ENCODE peak calls at places on chromosomes 5 and 9, in nine cellular contexts. W is pancreas, S is cardiac muscle cell, I is neural progenitor cell, F is neural crest cell, X is brain microvascular endothelial cell, Q is stomach, T is chondrocyte, O is prostate gland. D is an unnamed sample.

GRCh38 chr5:179258001-179258921 is 87.0 kb downstream of the ADAMTS2 start:
- DNase-seq in F (no peak), W (no peak), X (no peak), S (no peak), O (no peak), T (peak; percentile 79), I (no peak), Q (peak; percentile 17), D (peak; percentile 30)

GRCh38 chr5:144150996-144151395 is 19.5 kb downstream of the YIPF5 start:
- DNase-seq in Q (no peak), S (no peak), F (no peak), I (no peak), W (no peak), O (no peak), T (no peak), X (peak; percentile 29), D (no peak)

GRCh38 chr5:133644000-133644865 is 31.9 kb upstream of the FSTL4 start:
- DNase-seq in X (no peak), W (no peak), O (no peak), S (no peak), I (peak; percentile 26), F (no peak), T (no peak), Q (no peak), D (no peak)

GRCh38 chr5:125205604-125206221 is 459.3 kb upstream of the ZNF608 start:
- DNase-seq in Q (no peak), T (no peak), F (no peak), O (no peak), W (no peak), X (no peak), I (no peak), S (no peak), D (no peak)

GRCh38 chr5:148372331-148372730 is 11.4 kb upstream of the FBXO38 start:
- DNase-seq in S (no peak), T (no peak), F (no peak), O (no peak), Q (no peak), W (no peak), X (no peak), I (no peak), D (no peak)

GRCh38 chr9:133689151-133689763 is 48.9 kb downstream of the SARDH start:
- DNase-seq in X (no peak), T (peak; percentile 60), F (no peak), O (no peak), S (no peak), W (no peak), I (no peak), Q (no peak), D (no peak)

GRCh38 chr5:149464796-149465489 is 85.9 kb upstream of the IL17B start:
- DNase-seq in X (no peak), O (no peak), W (no peak), S (no peak), Q (no peak), T (no peak), I (no peak), F (no peak), D (no peak)

GRCh38 chr9:278651-279050 is 64.0 kb downstream of the DOCK8 start:
- DNase-seq in X (no peak), W (no peak), O (no peak), Q (peak; percentile 27), T (no peak), S (no peak), I (no peak), F (no peak), D (no peak)

GRCh38 chr5:157860898-157861894 is 2.3 kb upstream of the CLINT1 start:
- DNase-seq in I (no peak), F (no peak), T (no peak), O (no peak), S (no peak), W (no peak), X (no peak), Q (no peak), D (no peak)

GRCh38 chr5:21919417-21920022 is 933.6 kb downstream of the CDH12 start:
- DNase-seq in Q (no peak), I (peak; percentile 63), O (no peak), X (peak; percentile 33), T (no peak), W (no peak), F (peak; percentile 27), S (peak; percentile 60), D (no peak)

GRCh38 chr9:98943682-98944129 is at the start of gene COL15A1:
- DNase-seq in X (no peak), W (peak; percentile 38), Q (no peak), I (peak; percentile 86), S (peak; percentile 74), F (peak; percentile 36), T (no peak), O (no peak), D (peak; percentile 69)

GRCh38 chr5:168295574-168296201 is 4.2 kb downstream of the WWC1 start:
- DNase-seq in X (peak; percentile 56), S (peak; percentile 71), F (no peak), T (peak; percentile 56), O (peak; percentile 67), W (peak; percentile 74), I (peak; percentile 89), Q (peak; percentile 71), D (peak; percentile 55)

GRCh38 chr5:174190073-174190675 is 144.7 kb downstream of the NSG2 start:
- DNase-seq in O (no peak), X (no peak), W (no peak), Q (no peak), S (no peak), T (no peak), I (no peak), F (no peak), D (no peak)

GRCh38 chr9:123358181-123358894 is 2.3 kb downstream of the CRB2 start:
- DNase-seq in O (no peak), W (no peak), I (peak; percentile 96), Q (no peak), T (no peak), S (no peak), F (peak; percentile 73), X (no peak), D (no peak)

GRCh38 chr5:32842798-32843531 is 131.8 kb downstream of the NPR3 start:
- DNase-seq in X (no peak), I (no peak), F (no peak), T (no peak), Q (no peak), W (no peak), S (no peak), O (peak; percentile 80), D (no peak)

GRCh38 chr5:157312492-157312891 is 46.6 kb downstream of the CYFIP2 start:
- DNase-seq in W (no peak), Q (peak; percentile 43), T (no peak), X (peak; percentile 61), I (peak; percentile 60), F (peak; percentile 12), S (peak; percentile 52), O (peak; percentile 17), D (no peak)

GRCh38 chr5:90632799-90633198 is 74.2 kb downstream of the ADGRV1 start:
- DNase-seq in I (peak; percentile 14), Q (no peak), W (no peak), O (no peak), X (no peak), T (no peak), S (no peak), F (no peak), D (no peak)

GRCh38 chr9:115606851-115607250 is 488.9 kb upstream of the TNC start:
- DNase-seq in F (no peak), S (no peak), X (no peak), I (no peak), W (no peak), O (no peak), T (no peak), Q (no peak), D (no peak)

GRCh38 chr5:142883025-142883424 is 112.8 kb downstream of the ARHGAP26 start:
- DNase-seq in W (no peak), X (peak; percentile 77), F (no peak), O (no peak), Q (no peak), S (no peak), T (no peak), I (no peak), D (no peak)

GRCh38 chr5:132363431-132364112 is 5.9 kb upstream of the SLC22A5 start:
- DNase-seq in O (peak; percentile 76), Q (no peak), I (no peak), W (no peak), F (no peak), T (no peak), S (no peak), X (peak; percentile 95), D (no peak)
- TF ChIP-seq CTCF in O (no peak), Q (no peak), I (no peak), W (no peak), F (no peak), T (no peak), S (no peak), X (no peak), D (no peak)

GRCh38 chr5:177601577-177602457 is 1.9 kb downstream of the B4GALT7 start:
- DNase-seq in O (no peak), T (no peak), X (no peak), F (no peak), W (no peak), Q (peak; percentile 58), I (peak; percentile 45), S (peak; percentile 17), D (no peak)
- TF ChIP-seq CTCF in O (no peak), T (peak; percentile 36), X (peak; percentile 12), F (peak; percentile 27), W (no peak), Q (no peak), I (no peak), S (no peak), D (no peak)

GRCh38 chr9:121107041-121107440 is 32.3 kb downstream of the CNTRL start:
- DNase-seq in T (no peak), S (no peak), F (no peak), O (no peak), W (no peak), Q (no peak), X (no peak), I (no peak), D (no peak)
- TF ChIP-seq CTCF in T (peak; percentile 21), S (peak; percentile 28), F (peak; percentile 31), O (no peak), W (no peak), Q (no peak), X (no peak), I (peak; percentile 7), D (no peak)

GRCh38 chr5:71752441-71753190 is 33.5 kb downstream of the CARTPT start:
- DNase-seq in I (no peak), F (no peak), T (no peak), O (no peak), S (no peak), W (no peak), Q (no peak), X (no peak), D (no peak)

GRCh38 chr5:71751422-71751821 is 32.3 kb downstream of the CARTPT start:
- DNase-seq in I (no peak), Q (no peak), F (no peak), O (no peak), W (no peak), S (no peak), X (no peak), T (no peak), D (no peak)

GRCh38 chr5:71744009-71744792 is 25.1 kb downstream of the CARTPT start:
- DNase-seq in S (no peak), T (no peak), W (no peak), Q (peak; percentile 63), O (no peak), I (no peak), F (no peak), X (no peak), D (no peak)

GRCh38 chr5:71747182-71747581 is 28.1 kb downstream of the CARTPT start:
- DNase-seq in O (no peak), Q (no peak), T (no peak), S (no peak), I (no peak), W (no peak), F (no peak), X (no peak), D (no peak)

GRCh38 chr5:71748360-71748759 is 29.3 kb downstream of the CARTPT start:
- DNase-seq in X (no peak), W (no peak), F (no peak), T (no peak), S (no peak), I (no peak), Q (peak; percentile 97), O (peak; percentile 94), D (no peak)
- TF ChIP-seq CTCF in X (no peak), W (no peak), F (no peak), T (no peak), S (no peak), I (no peak), Q (no peak), O (no peak), D (no peak)

D was measured in mesothelial cell of epicardium.